ENCODE peak calls at places on chromosomes 12 and 14, in six cellular contexts. P is fibroblast of the aortic adventitia, L is stomach, S is H7, Q is heart left ventricle, D is AG09309. Z is an unnamed sample.
A peak's percentile ranks its signal among the peaks of the same experiment; 100 is the strongest.

GRCh38 chr14:33249361-33249760 is 310.7 kb downstream of the NPAS3 start:
- DNase-seq in P (no peak), L (no peak), S (peak; percentile 21), Q (no peak), D (no peak), Z (no peak)

GRCh38 chr14:73763396-73763795 is 49.2 kb upstream of the PNMA1 start:
- DNase-seq in P (no peak), L (no peak), S (no peak), Q (no peak), D (no peak), Z (no peak)

GRCh38 chr12:47997321-47997720 is 7.0 kb downstream of the COL2A1 start:
- DNase-seq in P (no peak), L (peak; percentile 51), S (no peak), Q (no peak), D (no peak), Z (no peak)

GRCh38 chr14:75044322-75044721 is 6.9 kb downstream of the MLH3 start:
- DNase-seq in P (peak; percentile 64), L (no peak), S (no peak), Q (no peak), D (no peak), Z (peak; percentile 65)

GRCh38 chr12:7188557-7189397 is 709 bp upstream of the PEX5 start:
- DNase-seq in P (peak; percentile 62), L (peak; percentile 66), S (peak; percentile 75), Q (peak; percentile 76), D (no peak), Z (peak; percentile 81)

GRCh38 chr12:66365718-66366485 is 63.6 kb downstream of the HELB start:
- DNase-seq in P (no peak), L (no peak), S (no peak), Q (no peak), D (no peak), Z (peak; percentile 75)

GRCh38 chr14:39025810-39026627 is 77.0 kb downstream of the SEC23A start:
- DNase-seq in P (no peak), L (no peak), S (no peak), Q (no peak), D (no peak), Z (peak; percentile 33)

GRCh38 chr12:121577443-121578180 is 3.2 kb downstream of the KDM2B start:
- DNase-seq in P (no peak), L (no peak), S (peak; percentile 54), Q (no peak), D (no peak), Z (no peak)

GRCh38 chr12:34393086-34393820 is 371.0 kb downstream of the ALG10 start:
- DNase-seq in P (no peak), L (peak; percentile 14), S (peak; percentile 21), Q (peak; percentile 50), D (no peak), Z (no peak)

GRCh38 chr12:13790317-13790716 is 191.1 kb downstream of the GRIN2B start:
- DNase-seq in P (no peak), L (no peak), S (no peak), Q (no peak), D (no peak), Z (no peak)
- H3K4me3 ChIP-seq in P (no peak overlapping the region), L (no peak overlapping the region), S (no peak overlapping the region), Q (no peak overlapping the region), D (no peak overlapping the region), Z (no peak overlapping the region)

DNA sequence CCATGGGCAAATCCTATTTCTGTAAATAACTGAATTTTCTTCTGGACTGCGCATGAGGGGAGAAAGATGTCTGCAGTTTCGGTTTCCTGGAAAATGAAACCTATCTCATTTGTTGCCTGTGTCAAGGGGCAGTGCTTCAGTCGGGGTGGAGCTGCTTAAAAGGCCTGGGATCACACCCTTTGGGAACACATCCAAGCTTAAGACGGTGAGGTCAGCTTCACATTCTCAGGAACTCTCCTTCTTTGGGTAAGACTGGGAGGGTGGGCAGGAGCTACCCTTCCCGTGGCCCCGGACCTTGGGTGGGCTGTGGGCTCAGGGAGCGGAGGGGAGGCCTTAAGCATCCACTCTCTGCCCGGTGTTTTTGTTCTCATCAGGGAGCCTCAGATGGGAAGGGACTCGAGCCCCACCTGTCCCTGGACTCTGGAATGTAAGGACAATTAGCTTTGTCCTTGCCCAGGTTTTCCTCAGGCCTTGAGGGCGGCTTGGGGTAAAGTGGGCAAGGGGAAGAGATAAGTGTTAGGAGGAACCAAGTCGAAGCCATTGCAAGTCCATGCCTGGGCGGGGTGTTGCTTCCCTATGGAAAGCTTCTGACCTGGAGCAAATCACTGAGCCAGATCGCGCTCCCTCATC is at the start of gene IFI27:
- DNase-seq in P (peak; percentile 94), L (peak; percentile 79), S (peak; percentile 47), Q (no peak), D (no peak), Z (no peak)
- H3K4me3 ChIP-seq in P (peak within 1 kb of the TSS; percentile 60), L (peak within 1 kb of the TSS; percentile 36), S (no peak within 1 kb of the TSS), Q (peak within 1 kb of the TSS; percentile 65), D (no peak within 1 kb of the TSS), Z (peak within 1 kb of the TSS; percentile 57)

GRCh38 chr12:79678306-79678705 is 12.5 kb downstream of the PAWR start:
- DNase-seq in P (no peak), L (no peak), S (no peak), Q (no peak), D (no peak), Z (no peak)

GRCh38 chr12:79682593-79682992 is 8.2 kb downstream of the PAWR start:
- DNase-seq in P (no peak), L (no peak), S (no peak), Q (no peak), D (no peak), Z (no peak)

GRCh38 chr12:79677667-79678066 is 13.1 kb downstream of the PAWR start:
- DNase-seq in P (no peak), L (no peak), S (no peak), Q (no peak), D (no peak), Z (no peak)

GRCh38 chr12:79681008-79681590 is 9.7 kb downstream of the PAWR start:
- DNase-seq in P (peak; percentile 56), L (no peak), S (no peak), Q (no peak), D (no peak), Z (peak; percentile 59)

GRCh38 chr12:79680051-79680450 is 10.7 kb downstream of the PAWR start:
- DNase-seq in P (no peak), L (no peak), S (no peak), Q (no peak), D (no peak), Z (no peak)
- H3K4me3 ChIP-seq in P (no peak overlapping the region), L (no peak overlapping the region), S (no peak overlapping the region), Q (no peak overlapping the region), D (no peak overlapping the region), Z (no peak overlapping the region)

GRCh38 chr12:51424094-51424661 is 453 bp upstream of the SLC4A8 start:
- DNase-seq in P (no peak), L (no peak), S (no peak), Q (no peak), D (no peak), Z (no peak)
- H3K4me3 ChIP-seq in P (peak overlapping the region; percentile 77), L (peak overlapping the region; percentile 57), S (no peak overlapping the region), Q (peak overlapping the region; percentile 62), D (peak overlapping the region; percentile 94), Z (peak overlapping the region; percentile 79)

Z was measured in adipocyte.